ENCODE peak calls at places on chromosomes 13 and 19, in nine cellular contexts. P is T-helper 22 cell; X is GM04504; T is progenitor cell of endocrine pancreas; W is mesendoderm; L is OCI-M1; Q is HEK293T; Y is stimulated activated CD4-positive, alpha-beta T cell treated with anti-CD3 and anti-CD28 coated beads, Interleukin-1b, Interleukin-23, amount 100 ng/mL, for 24 hours; V is lower lobe of right lung. R is an unnamed sample.

GRCh38 chr19:17121736-17122293 is 46.2 kb downstream of the MYO9B start:
- DNase-seq in X (peak), W (no peak), V (no peak), Y (no peak), T (no peak), Q (no peak), L (no peak), P (no peak), R (no peak)

GRCh38 chr13:20498129-20498528 is 27.5 kb downstream of the CRYL1 start:
- DNase-seq in W (no peak), Q (no peak), Y (no peak), X (no peak), P (no peak), L (no peak), T (no peak), V (no peak), R (no peak)

GRCh38 chr13:73810647-73811046 is 323.6 kb downstream of the KLF12 start:
- DNase-seq in Y (no peak), W (no peak), L (no peak), X (no peak), Q (no peak), T (no peak), P (no peak), V (no peak), R (no peak)

GRCh38 chr13:29522044-29522685 is 73.3 kb downstream of the SLC7A1 start:
- DNase-seq in T (no peak), Y (no peak), L (no peak), P (no peak), W (no peak), X (peak), V (no peak), Q (no peak), R (no peak)

GRCh38 chr13:66927562-66927961 is 302.6 kb downstream of the PCDH9 start:
- DNase-seq in V (no peak), P (no peak), L (no peak), W (no peak), X (no peak), Q (no peak), T (no peak), Y (no peak), R (no peak)

GRCh38 chr19:2896694-2897093 is 4.0 kb upstream of the ZNF57 start:
- DNase-seq in T (no peak), Y (no peak), W (no peak), Q (no peak), P (no peak), X (no peak), V (no peak), L (no peak), R (no peak)

GRCh38 chr13:40189885-40190655 is 476.4 kb downstream of the FOXO1 start:
- DNase-seq in X (no peak), Y (no peak), L (no peak), P (no peak), T (no peak), V (no peak), Q (no peak), W (peak), R (no peak)

GRCh38 chr19:48403606-48404005 is 10.1 kb downstream of the GRIN2D start:
- DNase-seq in Q (peak), V (no peak), W (peak), X (no peak), T (no peak), Y (no peak), L (peak), P (no peak), R (no peak)

GRCh38 chr13:65292488-65292901 is 1937.6 kb downstream of the PCDH9 start:
- DNase-seq in P (no peak), Q (peak), Y (no peak), W (peak), T (no peak), X (peak), L (peak), V (no peak), R (no peak)

GRCh38 chr13:112840472-112841302 is 128.3 kb upstream of the MCF2L start:
- DNase-seq in P (no peak), X (no peak), Q (no peak), L (no peak), Y (no peak), T (no peak), V (no peak), W (no peak), R (no peak)